ENCODE peak calls at places on chromosomes 13 and 19, in five cellular contexts. One of them, this sample, is unnamed.

GRCh38 chr13:51453308-51453958 is 597 bp upstream of the INTS6 start:
- DNase-seq in stimulated activated naive CD4-positive, alpha-beta T cell: peak; percentile 71
- DNase-seq in activated naive CD4-positive, alpha-beta T cell: peak; percentile 66
- DNase-seq in amygdala: no peak
- DNase-seq in CD4-positive, CD25-positive, alpha-beta regulatory T cell: peak; percentile 86
- DNase-seq in this sample: peak; percentile 62

GRCh38 chr13:66503890-66504289 is 726.2 kb downstream of the PCDH9 start:
- DNase-seq in activated naive CD4-positive, alpha-beta T cell: no peak
- DNase-seq in stimulated activated naive CD4-positive, alpha-beta T cell: no peak
- DNase-seq in CD4-positive, CD25-positive, alpha-beta regulatory T cell: no peak
- DNase-seq in amygdala: no peak
- DNase-seq in this sample: no peak

GRCh38 chr19:15108145-15108844 is 1.1 kb downstream of the SYDE1 start:
- DNase-seq in stimulated activated naive CD4-positive, alpha-beta T cell: no peak
- DNase-seq in activated naive CD4-positive, alpha-beta T cell: no peak
- DNase-seq in amygdala: no peak
- DNase-seq in CD4-positive, CD25-positive, alpha-beta regulatory T cell: no peak
- DNase-seq in this sample: no peak

GRCh38 chr13:24272452-24273161 is 36.8 kb upstream of the C1QTNF9 start:
- DNase-seq in stimulated activated naive CD4-positive, alpha-beta T cell: no peak
- DNase-seq in CD4-positive, CD25-positive, alpha-beta regulatory T cell: no peak
- DNase-seq in activated naive CD4-positive, alpha-beta T cell: no peak
- DNase-seq in amygdala: no peak
- DNase-seq in this sample: no peak

GRCh38 chr19:55603581-55604292 is 1.7 kb upstream of the ZNF865 start:
- DNase-seq in amygdala: no peak
- DNase-seq in stimulated activated naive CD4-positive, alpha-beta T cell: no peak
- DNase-seq in activated naive CD4-positive, alpha-beta T cell: no peak
- DNase-seq in CD4-positive, CD25-positive, alpha-beta regulatory T cell: no peak
- DNase-seq in this sample: no peak

GRCh38 chr19:48133094-48133493 is 22.5 kb upstream of the PLA2G4C start:
- DNase-seq in stimulated activated naive CD4-positive, alpha-beta T cell: no peak
- DNase-seq in CD4-positive, CD25-positive, alpha-beta regulatory T cell: no peak
- DNase-seq in activated naive CD4-positive, alpha-beta T cell: no peak
- DNase-seq in amygdala: no peak
- DNase-seq in this sample: no peak

GRCh38 chr19:10299545-10300458 is 9.8 kb downstream of the ZGLP1 start:
- DNase-seq in CD4-positive, CD25-positive, alpha-beta regulatory T cell: no peak
- DNase-seq in activated naive CD4-positive, alpha-beta T cell: no peak
- DNase-seq in amygdala: no peak
- DNase-seq in stimulated activated naive CD4-positive, alpha-beta T cell: no peak
- DNase-seq in this sample: no peak

GRCh38 chr13:60584976-60585375 is 188.0 kb downstream of the TDRD3 start:
- DNase-seq in CD4-positive, CD25-positive, alpha-beta regulatory T cell: no peak
- DNase-seq in activated naive CD4-positive, alpha-beta T cell: no peak
- DNase-seq in amygdala: no peak
- DNase-seq in stimulated activated naive CD4-positive, alpha-beta T cell: no peak
- DNase-seq in this sample: no peak

GRCh38 chr19:10404888-10405808 is 1.8 kb upstream of the CDC37 start:
- DNase-seq in activated naive CD4-positive, alpha-beta T cell: no peak
- DNase-seq in CD4-positive, CD25-positive, alpha-beta regulatory T cell: no peak
- DNase-seq in stimulated activated naive CD4-positive, alpha-beta T cell: no peak
- DNase-seq in amygdala: no peak
- DNase-seq in this sample: no peak

GRCh38 chr13:72875233-72875632 is 93.3 kb downstream of the PIBF1 start:
- DNase-seq in CD4-positive, CD25-positive, alpha-beta regulatory T cell: no peak
- DNase-seq in activated naive CD4-positive, alpha-beta T cell: no peak
- DNase-seq in amygdala: no peak
- DNase-seq in stimulated activated naive CD4-positive, alpha-beta T cell: no peak
- DNase-seq in this sample: no peak

GRCh38 chr13:112234131-112234875 is 141.9 kb upstream of the SPACA7 start:
- DNase-seq in amygdala: no peak
- DNase-seq in CD4-positive, CD25-positive, alpha-beta regulatory T cell: no peak
- DNase-seq in activated naive CD4-positive, alpha-beta T cell: no peak
- DNase-seq in stimulated activated naive CD4-positive, alpha-beta T cell: no peak
- DNase-seq in this sample: no peak

GRCh38 chr19:40718774-40719391 is 2.0 kb downstream of the ITPKC start:
- DNase-seq in amygdala: no peak
- DNase-seq in stimulated activated naive CD4-positive, alpha-beta T cell: no peak
- DNase-seq in CD4-positive, CD25-positive, alpha-beta regulatory T cell: no peak
- DNase-seq in activated naive CD4-positive, alpha-beta T cell: no peak
- DNase-seq in this sample: no peak

GRCh38 chr13:46278474-46278873 is 66.7 kb downstream of the LRRC63 start:
- DNase-seq in amygdala: no peak
- DNase-seq in stimulated activated naive CD4-positive, alpha-beta T cell: no peak
- DNase-seq in CD4-positive, CD25-positive, alpha-beta regulatory T cell: no peak
- DNase-seq in activated naive CD4-positive, alpha-beta T cell: no peak
- DNase-seq in this sample: no peak

GRCh38 chr19:45852941-45853340 is 10.0 kb downstream of the SYMPK start:
- DNase-seq in stimulated activated naive CD4-positive, alpha-beta T cell: no peak
- DNase-seq in amygdala: no peak
- DNase-seq in activated naive CD4-positive, alpha-beta T cell: no peak
- DNase-seq in CD4-positive, CD25-positive, alpha-beta regulatory T cell: no peak
- DNase-seq in this sample: no peak

GRCh38 chr13:75316427-75316826 is 165.5 kb downstream of the TBC1D4 start:
- DNase-seq in CD4-positive, CD25-positive, alpha-beta regulatory T cell: peak; percentile 35
- DNase-seq in stimulated activated naive CD4-positive, alpha-beta T cell: no peak
- DNase-seq in amygdala: no peak
- DNase-seq in activated naive CD4-positive, alpha-beta T cell: no peak
- DNase-seq in this sample: no peak

GRCh38 chr13:39012608-39013007 is 22.0 kb upstream of the STOML3 start:
- DNase-seq in stimulated activated naive CD4-positive, alpha-beta T cell: no peak
- DNase-seq in CD4-positive, CD25-positive, alpha-beta regulatory T cell: no peak
- DNase-seq in activated naive CD4-positive, alpha-beta T cell: no peak
- DNase-seq in amygdala: no peak
- DNase-seq in this sample: no peak

GRCh38 chr13:28684257-28684656 is 25.3 kb downstream of the POMP start:
- DNase-seq in CD4-positive, CD25-positive, alpha-beta regulatory T cell: no peak
- DNase-seq in activated naive CD4-positive, alpha-beta T cell: no peak
- DNase-seq in stimulated activated naive CD4-positive, alpha-beta T cell: no peak
- DNase-seq in amygdala: no peak
- DNase-seq in this sample: no peak

GRCh38 chr19:13102416-13102665 is 317 bp downstream of the LYL1 start:
- DNase-seq in stimulated activated naive CD4-positive, alpha-beta T cell: no peak
- DNase-seq in CD4-positive, CD25-positive, alpha-beta regulatory T cell: no peak
- DNase-seq in amygdala: no peak
- DNase-seq in activated naive CD4-positive, alpha-beta T cell: no peak
- DNase-seq in this sample: no peak

GRCh38 chr19:38658462-38659306 is 11.2 kb downstream of the ACTN4 start:
- DNase-seq in CD4-positive, CD25-positive, alpha-beta regulatory T cell: no peak
- DNase-seq in activated naive CD4-positive, alpha-beta T cell: no peak
- DNase-seq in stimulated activated naive CD4-positive, alpha-beta T cell: no peak
- DNase-seq in amygdala: no peak
- DNase-seq in this sample: no peak

GRCh38 chr19:19597809-19598306 is 20.6 kb downstream of the PBX4 start:
- DNase-seq in activated naive CD4-positive, alpha-beta T cell: no peak
- DNase-seq in CD4-positive, CD25-positive, alpha-beta regulatory T cell: peak; percentile 81
- DNase-seq in stimulated activated naive CD4-positive, alpha-beta T cell: peak; percentile 53
- DNase-seq in amygdala: no peak
- DNase-seq in this sample: no peak

GRCh38 chr19:7527516-7528191 is 5.2 kb downstream of the MCOLN1 start:
- DNase-seq in activated naive CD4-positive, alpha-beta T cell: no peak
- DNase-seq in CD4-positive, CD25-positive, alpha-beta regulatory T cell: no peak
- DNase-seq in stimulated activated naive CD4-positive, alpha-beta T cell: no peak
- DNase-seq in amygdala: no peak
- DNase-seq in this sample: no peak

This sample was measured in anterior cingulate cortex.